ENCODE peak calls at places on chromosomes 11 and 22, in four cellular contexts. X is HEK293T, H is GM12878, Z is WTC11. I is an unnamed sample.

GRCh38 chr11:114027396-114027795 is 32.1 kb upstream of the ZBTB16 start:
- DNase-seq in X (no peak), H (no peak), Z (no peak), I (no peak)

GRCh38 chr22:21624120-21624879 is 5.5 kb downstream of the YDJC start:
- DNase-seq in X (peak), H (no peak), Z (peak), I (no peak)

GRCh38 chr22:43829448-43829821 is 17.3 kb upstream of the EFCAB6 start:
- DNase-seq in X (no peak), H (no peak), Z (no peak), I (no peak)

GRCh38 chr22:31556627-31557203 is 60.4 kb downstream of the SFI1 start:
- DNase-seq in X (peak), H (no peak), Z (no peak), I (no peak)

GRCh38 chr11:32225491-32226285 is 134.8 kb downstream of the RCN1 start:
- DNase-seq in X (no peak), H (no peak), Z (no peak), I (no peak)

GRCh38 chr11:30586251-30587144 is at the start of gene MPPED2:
- DNase-seq in X (peak), H (no peak), Z (peak), I (no peak)

GRCh38 chr11:117618273-117618672 is 178.7 kb downstream of the DSCAML1 start:
- DNase-seq in X (no peak), H (no peak), Z (no peak), I (no peak)

GRCh38 chr11:65851811-65852507 is 6.0 kb downstream of the CFL1 start:
- DNase-seq in X (no peak), H (no peak), Z (no peak), I (no peak)

GRCh38 chr11:124643605-124644425 is 21.2 kb downstream of the TBRG1 start:
- DNase-seq in X (no peak), H (no peak), Z (no peak), I (no peak)

GRCh38 chr11:106683435-106683834 is 334.8 kb downstream of the GUCY1A2 start:
- DNase-seq in X (no peak), H (no peak), Z (no peak), I (no peak)

GRCh38 chr11:48088682-48089050 is 108.3 kb downstream of the PTPRJ start:
- DNase-seq in X (no peak), H (no peak), Z (no peak), I (no peak)

GRCh38 chr11:102527701-102528100 is 2.8 kb downstream of the MMP7 start:
- DNase-seq in X (no peak), H (no peak), Z (no peak), I (no peak)

GRCh38 chr22:20503816-20504215 is 3.6 kb upstream of the MED15 start:
- DNase-seq in X (no peak), H (no peak), Z (no peak), I (no peak)

GRCh38 chr11:131146817-131147490 is 223.5 kb upstream of the NTM start:
- DNase-seq in X (no peak), H (no peak), Z (no peak), I (no peak)

GRCh38 chr11:44596541-44597276 is 31.2 kb downstream of the CD82 start:
- DNase-seq in X (no peak), H (peak), Z (no peak), I (no peak)

GRCh38 chr11:27456140-27456801 is 16.3 kb downstream of the LGR4 start:
- DNase-seq in X (no peak), H (no peak), Z (no peak), I (no peak)

GRCh38 chr11:78690588-78690987 is 115.9 kb upstream of the NARS2 start:
- DNase-seq in X (no peak), H (no peak), Z (no peak), I (no peak)

DNA sequence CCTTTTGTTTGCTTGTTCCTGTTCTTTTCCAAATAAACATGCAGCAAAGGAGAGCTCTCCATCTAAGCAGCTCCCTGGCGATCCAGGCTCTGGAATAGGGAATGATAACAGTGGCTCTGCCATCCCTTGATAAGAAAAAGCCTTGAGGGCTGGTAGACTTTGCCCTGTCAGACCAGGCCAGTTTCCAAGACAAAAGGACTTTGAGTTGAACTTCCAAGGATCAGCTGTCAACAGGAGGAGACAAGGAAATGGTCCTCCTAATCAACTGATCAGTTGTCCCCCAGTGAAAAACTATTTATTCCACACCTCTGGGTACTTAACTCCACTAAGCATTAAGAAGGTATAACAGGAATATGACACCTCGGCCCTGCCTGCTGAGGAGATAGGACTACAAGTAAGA is 127.8 kb downstream of the PARVA start:
- DNase-seq in X (no peak), H (no peak), Z (no peak), I (no peak)
- TF ChIP-seq SP1 in X (no peak), H (no peak), Z (no peak), I (no peak)

GRCh38 chr11:46743043-46743442 is 24.0 kb downstream of the F2 start:
- DNase-seq in X (no peak), H (no peak), Z (no peak), I (no peak)

GRCh38 chr11:46747150-46747549 is 28.1 kb downstream of the F2 start:
- DNase-seq in X (no peak), H (no peak), Z (no peak), I (no peak)

GRCh38 chr11:46743693-46744339 is 24.8 kb downstream of the F2 start:
- DNase-seq in X (no peak), H (no peak), Z (no peak), I (no peak)

GRCh38 chr11:46745328-46745727 is 26.3 kb downstream of the F2 start:
- DNase-seq in X (no peak), H (no peak), Z (no peak), I (no peak)

GRCh38 chr11:46745995-46746394 is 27.0 kb downstream of the F2 start:
- DNase-seq in X (no peak), H (no peak), Z (no peak), I (no peak)
- TF ChIP-seq SP1 in X (no peak), H (no peak), Z (no peak), I (no peak)

GRCh38 chr11:2912498-2912897 is 16.7 kb downstream of the PHLDA2 start:
- DNase-seq in X (no peak), H (no peak), Z (no peak), I (no peak)
- TF ChIP-seq SP1 in X (no peak), H (no peak), Z (no peak), I (no peak)

GRCh38 chr11:16347928-16348685 is 8.2 kb downstream of the SOX6 start:
- DNase-seq in X (no peak), H (no peak), Z (no peak), I (no peak)
- TF ChIP-seq SP1 in X (no peak), H (no peak), Z (no peak), I (no peak)

GRCh38 chr22:40791241-40791640 is 27.9 kb downstream of the SLC25A17 start:
- DNase-seq in X (no peak), H (no peak), Z (no peak), I (no peak)
- TF ChIP-seq SP1 in X (no peak), H (no peak), Z (no peak), I (no peak)

DNA sequence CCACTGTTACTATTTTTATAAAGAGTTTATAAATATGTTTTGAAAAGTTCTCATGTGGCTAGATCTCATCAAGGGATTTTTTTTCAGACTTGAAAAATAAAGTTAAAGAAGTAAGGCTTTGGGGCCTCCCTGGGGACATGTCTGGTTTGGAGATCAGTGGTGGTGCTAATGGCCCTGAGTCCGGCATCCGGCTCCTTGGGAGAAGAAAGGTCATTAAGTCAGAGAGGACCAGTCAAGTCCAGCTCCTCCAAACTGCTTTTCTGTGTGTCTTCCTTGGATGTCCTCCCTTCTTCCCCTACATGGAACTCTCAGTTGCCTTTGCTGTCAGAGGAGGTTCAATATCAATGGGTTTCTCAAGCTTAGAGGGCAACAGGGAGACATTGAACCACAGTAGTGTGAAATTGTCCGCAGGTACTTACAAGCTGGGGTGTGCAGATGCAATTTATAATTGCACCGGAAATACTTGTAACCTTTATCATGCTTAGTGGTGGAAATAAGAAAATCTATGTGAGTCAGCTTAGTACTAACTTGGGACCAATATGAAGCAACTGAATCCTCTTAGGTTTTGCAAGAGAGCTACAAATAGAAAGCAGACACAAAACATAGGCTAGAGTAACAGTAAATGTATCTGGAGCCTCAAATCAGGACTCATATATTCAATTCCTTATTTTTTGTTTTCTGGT is 144.3 kb downstream of the TEAD1 start:
- DNase-seq in X (no peak), H (no peak), Z (no peak), I (no peak)
- TF ChIP-seq SP1 in X (no peak), H (no peak), Z (no peak), I (no peak)

GRCh38 chr11:104159356-104159755 is 4.6 kb downstream of the PDGFD start:
- DNase-seq in X (no peak), H (no peak), Z (no peak), I (no peak)

GRCh38 chr11:104165014-104165413 is 1.1 kb upstream of the PDGFD start:
- DNase-seq in X (no peak), H (no peak), Z (no peak), I (no peak)

GRCh38 chr11:104161751-104162450 is 2.0 kb downstream of the PDGFD start:
- DNase-seq in X (no peak), H (no peak), Z (no peak), I (no peak)

GRCh38 chr11:104163100-104164027 is 583 bp downstream of the PDGFD start:
- DNase-seq in X (no peak), H (no peak), Z (peak), I (no peak)

DNA sequence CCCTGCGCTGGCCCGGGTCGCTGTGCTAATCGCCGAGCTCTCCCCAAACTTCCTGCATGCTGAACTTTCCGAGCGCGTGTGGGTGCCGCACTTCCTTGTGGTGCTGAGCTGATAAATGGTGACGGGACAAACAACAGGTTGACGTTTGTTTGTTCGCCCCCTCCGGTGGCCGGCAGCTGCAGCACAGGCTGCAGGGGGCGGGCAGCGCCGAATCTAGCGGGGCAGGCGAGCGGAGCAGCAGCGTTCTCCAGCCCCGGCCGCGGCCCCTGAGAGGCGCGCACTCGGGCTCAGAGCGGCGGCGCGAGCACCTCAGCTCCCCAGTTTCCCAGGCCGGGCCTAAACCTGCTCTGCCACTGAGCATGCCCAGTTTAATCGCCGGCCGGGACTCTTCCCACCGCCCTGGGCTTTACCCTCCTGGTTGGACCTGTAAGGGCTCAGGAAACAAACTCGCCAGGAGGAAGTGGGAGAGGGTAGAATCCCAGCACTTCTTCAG is at the start of gene PDGFD:
- DNase-seq in X (peak), H (no peak), Z (peak), I (peak)
- TF ChIP-seq SP1 in X (no peak), H (no peak), Z (peak), I (no peak)

DNA sequence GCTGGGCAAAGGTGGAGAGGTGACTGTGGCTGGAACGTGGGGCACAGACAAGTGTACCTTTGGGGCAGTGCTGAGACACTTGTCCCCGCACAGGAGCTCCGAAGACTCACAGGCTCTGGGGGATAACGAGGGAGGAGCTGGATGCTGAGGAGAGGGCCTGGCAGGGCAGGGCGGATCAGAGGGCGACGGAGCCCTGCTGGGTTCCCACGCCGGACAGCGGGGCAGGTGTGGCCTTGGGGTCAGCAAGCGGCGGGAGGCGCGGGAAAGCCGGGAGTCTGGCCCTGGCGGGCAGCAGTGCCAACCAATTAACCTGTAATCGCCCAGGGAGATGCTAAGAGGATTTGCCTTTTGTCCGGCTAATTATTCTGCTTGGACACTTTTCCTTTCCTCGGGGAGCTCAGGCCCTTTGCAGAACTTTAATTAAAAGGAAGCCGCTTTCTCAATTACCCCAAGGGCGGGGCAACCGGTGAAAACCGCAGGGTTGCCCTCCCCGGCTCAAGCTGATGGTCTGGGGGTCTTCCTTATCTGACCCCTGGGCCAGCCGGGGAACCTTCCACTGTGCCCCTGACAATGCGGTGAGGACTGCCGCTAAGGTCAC is 71.5 kb downstream of the WNT7B start:
- DNase-seq in X (no peak), H (no peak), Z (no peak), I (no peak)
- TF ChIP-seq SP1 in X (no peak), H (no peak), Z (no peak), I (no peak)

I was measured in H1.